ENCODE peak calls at places on chromosomes 5 and 9, in five cellular contexts. One of them, this sample, is unnamed.

GRCh38 chr9:128892223-128892892 is 10.4 kb downstream of the LRRC8A start:
- DNase-seq in IMR-90: peak
- DNase-seq in gastrocnemius medialis: peak
- DNase-seq in A549: peak
- DNase-seq in H1: no peak
- DNase-seq in this sample: peak

GRCh38 chr5:136811551-136811950 is 446.2 kb upstream of the TRPC7 start:
- DNase-seq in H1: no peak
- DNase-seq in gastrocnemius medialis: peak
- DNase-seq in IMR-90: peak
- DNase-seq in A549: no peak
- DNase-seq in this sample: no peak

GRCh38 chr5:172564187-172564586 is 76.9 kb upstream of the NEURL1B start:
- DNase-seq in A549: no peak
- DNase-seq in IMR-90: no peak
- DNase-seq in H1: no peak
- DNase-seq in gastrocnemius medialis: no peak
- DNase-seq in this sample: no peak

GRCh38 chr5:148542812-148543211 is 111.5 kb downstream of the HTR4 start:
- DNase-seq in gastrocnemius medialis: no peak
- DNase-seq in A549: no peak
- DNase-seq in IMR-90: peak
- DNase-seq in H1: no peak
- DNase-seq in this sample: no peak

GRCh38 chr5:51382759-51383493 is at the start of gene ISL1:
- DNase-seq in IMR-90: peak
- DNase-seq in gastrocnemius medialis: peak
- DNase-seq in H1: peak
- DNase-seq in A549: peak
- DNase-seq in this sample: no peak

GRCh38 chr9:114799925-114800324 is 5.9 kb downstream of the TNFSF15 start:
- DNase-seq in IMR-90: no peak
- DNase-seq in gastrocnemius medialis: no peak
- DNase-seq in H1: no peak
- DNase-seq in A549: no peak
- DNase-seq in this sample: no peak

GRCh38 chr9:16241231-16241630 is 629.2 kb downstream of the BNC2 start:
- DNase-seq in IMR-90: peak
- DNase-seq in A549: no peak
- DNase-seq in gastrocnemius medialis: no peak
- DNase-seq in H1: no peak
- DNase-seq in this sample: no peak

GRCh38 chr5:108113950-108114349 is 267.9 kb downstream of the FBXL17 start:
- DNase-seq in gastrocnemius medialis: no peak
- DNase-seq in H1: no peak
- DNase-seq in IMR-90: no peak
- DNase-seq in A549: no peak
- DNase-seq in this sample: no peak

GRCh38 chr5:14322437-14323187 is 179.5 kb downstream of the TRIO start:
- DNase-seq in A549: no peak
- DNase-seq in IMR-90: no peak
- DNase-seq in H1: no peak
- DNase-seq in gastrocnemius medialis: no peak
- DNase-seq in this sample: no peak

GRCh38 chr9:111099199-111100005 is 61.1 kb upstream of the LPAR1 start:
- DNase-seq in A549: no peak
- DNase-seq in IMR-90: no peak
- DNase-seq in H1: no peak
- DNase-seq in gastrocnemius medialis: no peak
- DNase-seq in this sample: no peak

GRCh38 chr9:33524431-33524947 is 438 bp downstream of the ANKRD18B start:
- DNase-seq in A549: no peak
- DNase-seq in H1: peak
- DNase-seq in IMR-90: no peak
- DNase-seq in gastrocnemius medialis: no peak
- DNase-seq in this sample: no peak

GRCh38 chr5:109695005-109695926 is 5.5 kb downstream of the MAN2A1 start:
- DNase-seq in IMR-90: no peak
- DNase-seq in H1: no peak
- DNase-seq in A549: no peak
- DNase-seq in gastrocnemius medialis: no peak
- DNase-seq in this sample: no peak

GRCh38 chr5:177507596-177508216 is 1.9 kb downstream of the DOK3 start:
- DNase-seq in gastrocnemius medialis: no peak
- DNase-seq in H1: no peak
- DNase-seq in A549: no peak
- DNase-seq in IMR-90: no peak
- DNase-seq in this sample: no peak

GRCh38 chr5:60960591-60960990 is 15.6 kb downstream of the NDUFAF2 start:
- DNase-seq in IMR-90: peak
- DNase-seq in H1: no peak
- DNase-seq in A549: no peak
- DNase-seq in gastrocnemius medialis: no peak
- DNase-seq in this sample: no peak

GRCh38 chr9:98362624-98363023 is 107.2 kb upstream of the TBC1D2 start:
- DNase-seq in gastrocnemius medialis: no peak
- DNase-seq in A549: no peak
- DNase-seq in IMR-90: no peak
- DNase-seq in H1: no peak
- DNase-seq in this sample: peak

GRCh38 chr5:126414874-126415502 is 8.2 kb upstream of the GRAMD2B start:
- DNase-seq in gastrocnemius medialis: peak
- DNase-seq in H1: no peak
- DNase-seq in A549: no peak
- DNase-seq in IMR-90: peak
- DNase-seq in this sample: peak

GRCh38 chr9:124617477-124618141 is 110.4 kb upstream of the NR5A1 start:
- DNase-seq in IMR-90: peak
- DNase-seq in H1: peak
- DNase-seq in A549: peak
- DNase-seq in gastrocnemius medialis: peak
- DNase-seq in this sample: peak

GRCh38 chr9:137453643-137454081 is 5.5 kb downstream of the NSMF start:
- DNase-seq in IMR-90: peak
- DNase-seq in A549: peak
- DNase-seq in gastrocnemius medialis: peak
- DNase-seq in H1: peak
- DNase-seq in this sample: peak

GRCh38 chr5:17132444-17133083 is 84.9 kb upstream of the BASP1 start:
- DNase-seq in H1: no peak
- DNase-seq in IMR-90: peak
- DNase-seq in A549: peak
- DNase-seq in gastrocnemius medialis: no peak
- DNase-seq in this sample: no peak

GRCh38 chr5:14143843-14144585 is 872 bp downstream of the TRIO start:
- DNase-seq in A549: no peak
- DNase-seq in gastrocnemius medialis: peak
- DNase-seq in H1: peak
- DNase-seq in IMR-90: no peak
- DNase-seq in this sample: no peak

GRCh38 chr9:78234810-78235209 is 1.1 kb upstream of the CEP78 start:
- DNase-seq in gastrocnemius medialis: no peak
- DNase-seq in H1: no peak
- DNase-seq in A549: no peak
- DNase-seq in IMR-90: peak
- DNase-seq in this sample: no peak

GRCh38 chr9:97508852-97509251 is 7.4 kb downstream of the TMOD1 start:
- DNase-seq in IMR-90: no peak
- DNase-seq in H1: peak
- DNase-seq in gastrocnemius medialis: no peak
- DNase-seq in A549: no peak
- DNase-seq in this sample: no peak

GRCh38 chr5:84729326-84729725 is 344.6 kb upstream of the EDIL3 start:
- DNase-seq in A549: no peak
- DNase-seq in H1: no peak
- DNase-seq in gastrocnemius medialis: no peak
- DNase-seq in IMR-90: peak
- DNase-seq in this sample: no peak

GRCh38 chr9:38315085-38315595 is 77.4 kb upstream of the ALDH1B1 start:
- DNase-seq in H1: peak
- DNase-seq in IMR-90: no peak
- DNase-seq in A549: no peak
- DNase-seq in gastrocnemius medialis: no peak
- DNase-seq in this sample: no peak

GRCh38 chr9:38322937-38323336 is 69.6 kb upstream of the ALDH1B1 start:
- DNase-seq in gastrocnemius medialis: no peak
- DNase-seq in A549: no peak
- DNase-seq in H1: no peak
- DNase-seq in IMR-90: no peak
- DNase-seq in this sample: no peak

GRCh38 chr9:38319496-38320173 is 72.9 kb upstream of the ALDH1B1 start:
- DNase-seq in IMR-90: no peak
- DNase-seq in H1: no peak
- DNase-seq in gastrocnemius medialis: no peak
- DNase-seq in A549: no peak
- DNase-seq in this sample: no peak

GRCh38 chr9:38316166-38316765 is 76.2 kb upstream of the ALDH1B1 start:
- DNase-seq in A549: no peak
- DNase-seq in H1: peak
- DNase-seq in gastrocnemius medialis: peak
- DNase-seq in IMR-90: no peak
- DNase-seq in this sample: no peak

GRCh38 chr9:38318755-38319495 is 73.6 kb upstream of the ALDH1B1 start:
- DNase-seq in A549: no peak
- DNase-seq in H1: peak
- DNase-seq in gastrocnemius medialis: no peak
- DNase-seq in IMR-90: peak
- DNase-seq in this sample: no peak
- TF ChIP-seq POLR2A in A549: no peak
- TF ChIP-seq POLR2A in H1: no peak
- TF ChIP-seq POLR2A in gastrocnemius medialis: no peak
- TF ChIP-seq POLR2A in IMR-90: no peak
- TF ChIP-seq POLR2A in this sample: no peak

GRCh38 chr5:138972836-138973235 is 97.7 kb upstream of the LRRTM2 start:
- DNase-seq in H1: no peak
- DNase-seq in A549: no peak
- DNase-seq in gastrocnemius medialis: no peak
- DNase-seq in IMR-90: no peak
- DNase-seq in this sample: no peak
- TF ChIP-seq CTCF in H1: peak
- TF ChIP-seq CTCF in A549: no peak
- TF ChIP-seq CTCF in gastrocnemius medialis: no peak
- TF ChIP-seq CTCF in IMR-90: no peak
- TF ChIP-seq CTCF in this sample: no peak

GRCh38 chr9:127785023-127785932 is 556 bp upstream of the CDK9 start:
- DNase-seq in H1: peak
- DNase-seq in IMR-90: peak
- DNase-seq in gastrocnemius medialis: peak
- DNase-seq in A549: peak
- DNase-seq in this sample: peak
- TF ChIP-seq POLR2A in H1: no peak
- TF ChIP-seq POLR2A in IMR-90: no peak
- TF ChIP-seq POLR2A in gastrocnemius medialis: no peak
- TF ChIP-seq POLR2A in A549: peak
- TF ChIP-seq POLR2A in this sample: no peak

DNA sequence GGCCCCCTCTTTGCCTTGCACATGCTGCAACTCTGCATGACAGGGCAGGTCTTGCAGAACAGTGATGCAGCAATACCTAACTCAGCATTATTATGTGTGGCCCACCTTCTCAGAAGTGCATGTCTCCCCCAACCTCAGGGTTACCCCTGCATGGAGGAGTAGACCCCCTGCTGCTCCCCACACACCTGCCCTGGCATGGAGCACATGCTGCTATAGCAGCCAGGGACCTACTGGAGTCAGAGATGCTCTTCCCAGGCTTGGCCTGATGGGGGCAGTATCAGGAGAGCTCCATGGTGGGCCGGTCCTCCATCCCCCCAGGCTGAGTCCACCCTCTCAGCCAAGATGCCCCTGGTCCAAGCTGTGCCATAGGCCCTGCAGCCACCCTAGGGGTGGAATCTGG is 13.2 kb upstream of the BOD1 start:
- DNase-seq in H1: peak
- DNase-seq in gastrocnemius medialis: no peak
- DNase-seq in A549: peak
- DNase-seq in IMR-90: no peak
- DNase-seq in this sample: no peak
- TF ChIP-seq CTCF in H1: peak
- TF ChIP-seq CTCF in gastrocnemius medialis: peak
- TF ChIP-seq CTCF in A549: peak
- TF ChIP-seq CTCF in IMR-90: peak
- TF ChIP-seq CTCF in this sample: no peak

DNA sequence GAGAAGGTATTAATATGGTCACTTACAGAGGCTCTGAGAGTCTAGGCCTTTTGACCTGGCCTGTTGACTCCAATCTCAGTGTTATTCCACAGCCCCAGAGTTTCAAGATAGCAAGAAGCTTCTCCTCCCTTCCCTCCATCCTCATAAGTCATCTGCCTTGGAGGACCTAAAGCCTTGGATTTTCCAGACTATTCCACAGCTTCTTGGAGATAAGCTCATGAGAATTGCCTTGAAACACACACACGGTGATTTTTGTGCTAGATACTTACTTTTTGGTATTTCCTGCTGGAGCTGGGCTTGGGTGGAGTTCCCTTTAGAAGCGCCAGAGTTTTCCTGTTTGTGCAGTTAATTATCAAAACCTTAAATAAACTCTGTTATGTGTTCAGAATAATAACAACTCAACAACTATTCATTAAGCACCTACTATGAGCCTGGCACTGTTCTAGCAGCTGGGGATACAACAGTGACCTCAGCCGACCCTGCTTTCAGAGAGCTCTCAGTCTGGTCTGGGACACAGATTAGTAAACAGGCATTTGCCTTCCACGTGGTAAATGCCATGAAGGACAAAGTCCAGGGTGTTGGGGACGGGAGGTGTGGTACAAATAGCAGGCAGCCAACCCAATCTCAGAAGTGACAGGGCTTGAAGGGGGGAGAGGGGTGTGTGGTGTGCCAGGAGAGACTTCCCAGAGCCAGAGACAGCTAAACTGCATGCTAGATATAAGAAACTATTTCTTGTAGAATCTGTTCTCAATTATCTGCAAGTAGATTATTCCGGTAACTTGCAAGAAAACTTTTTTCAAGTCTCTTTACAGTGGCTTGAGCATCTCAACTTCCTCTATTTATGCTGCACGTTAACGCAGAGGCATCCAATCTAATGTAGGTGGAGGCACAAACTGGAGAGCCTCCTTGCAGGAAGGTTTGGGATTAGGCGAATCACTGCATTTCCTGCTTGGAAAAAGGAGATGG is 55.9 kb upstream of the KLF9 start:
- DNase-seq in IMR-90: no peak
- DNase-seq in gastrocnemius medialis: peak
- DNase-seq in H1: no peak
- DNase-seq in A549: no peak
- DNase-seq in this sample: peak
- TF ChIP-seq POLR2A in IMR-90: no peak
- TF ChIP-seq POLR2A in gastrocnemius medialis: no peak
- TF ChIP-seq POLR2A in H1: no peak
- TF ChIP-seq POLR2A in A549: no peak
- TF ChIP-seq POLR2A in this sample: no peak

GRCh38 chr9:18146329-18146728 is 327.6 kb upstream of the ADAMTSL1 start:
- DNase-seq in IMR-90: no peak
- DNase-seq in gastrocnemius medialis: no peak
- DNase-seq in A549: no peak
- DNase-seq in H1: no peak
- DNase-seq in this sample: no peak

GRCh38 chr9:18149457-18150011 is 324.4 kb upstream of the ADAMTSL1 start:
- DNase-seq in H1: no peak
- DNase-seq in gastrocnemius medialis: no peak
- DNase-seq in IMR-90: peak
- DNase-seq in A549: no peak
- DNase-seq in this sample: no peak
- TF ChIP-seq CTCF in H1: no peak
- TF ChIP-seq CTCF in gastrocnemius medialis: no peak
- TF ChIP-seq CTCF in IMR-90: peak
- TF ChIP-seq CTCF in A549: no peak
- TF ChIP-seq CTCF in this sample: no peak

GRCh38 chr5:111092062-111092853 is at the start of gene WDR36:
- DNase-seq in H1: peak
- DNase-seq in A549: peak
- DNase-seq in gastrocnemius medialis: peak
- DNase-seq in IMR-90: peak
- DNase-seq in this sample: peak
- TF ChIP-seq POLR2A in H1: peak
- TF ChIP-seq POLR2A in A549: peak
- TF ChIP-seq POLR2A in gastrocnemius medialis: peak
- TF ChIP-seq POLR2A in IMR-90: peak
- TF ChIP-seq POLR2A in this sample: no peak

This sample was measured in lower leg skin.